ENCODE peak calls at places on chromosomes 12 and 14, in six cellular contexts. X is HepG2, G is fibroblast of lung, K is sigmoid colon, D is AG10803, F is neuronal stem cell. M is an unnamed sample.

GRCh38 chr14:26414103-26414502 is 183.7 kb downstream of the NOVA1 start:
- DNase-seq in X (no peak), G (no peak), K (no peak), D (no peak), F (no peak), M (no peak)

GRCh38 chr12:5846950-5847349 is 98.1 kb downstream of the ANO2 start:
- DNase-seq in X (no peak), G (no peak), K (no peak), D (no peak), F (no peak), M (no peak)

GRCh38 chr12:119624971-119625370 is 31.4 kb downstream of the TMEM233 start:
- DNase-seq in X (no peak), G (no peak), K (no peak), D (no peak), F (no peak), M (no peak)

GRCh38 chr12:92581579-92581978 is 121.2 kb upstream of the PLEKHG7 start:
- DNase-seq in X (no peak), G (peak; percentile 21), K (no peak), D (no peak), F (no peak), M (no peak)

GRCh38 chr14:79840068-79840467 is 371.2 kb downstream of the DIO2 start:
- DNase-seq in X (no peak), G (no peak), K (no peak), D (no peak), F (no peak), M (no peak)

GRCh38 chr14:41167040-41167439 is 439.6 kb upstream of the LRFN5 start:
- DNase-seq in X (no peak), G (no peak), K (no peak), D (no peak), F (no peak), M (no peak)

GRCh38 chr14:53470351-53471043 is 317.4 kb upstream of the DDHD1 start:
- DNase-seq in X (peak; percentile 12), G (peak; percentile 37), K (no peak), D (peak; percentile 65), F (no peak), M (no peak)

GRCh38 chr12:8127138-8127537 is 3.7 kb downstream of the CLEC4A start:
- DNase-seq in X (no peak), G (no peak), K (no peak), D (no peak), F (no peak), M (peak; percentile 91)

GRCh38 chr12:120012067-120012621 is 23.1 kb downstream of the BICDL1 start:
- DNase-seq in X (no peak), G (no peak), K (no peak), D (no peak), F (peak; percentile 37), M (no peak)

GRCh38 chr12:108643941-108644742 is 10.4 kb upstream of the SELPLG start:
- DNase-seq in X (no peak), G (peak; percentile 54), K (peak; percentile 80), D (peak; percentile 64), F (no peak), M (no peak)

GRCh38 chr12:52789637-52790426 is 6.1 kb downstream of the KRT3 start:
- DNase-seq in X (no peak), G (no peak), K (no peak), D (no peak), F (no peak), M (no peak)

GRCh38 chr12:108772247-108772646 is 40.9 kb upstream of the CORO1C start:
- DNase-seq in X (no peak), G (no peak), K (no peak), D (no peak), F (no peak), M (peak; percentile 15)

GRCh38 chr12:59173696-59174095 is 253.4 kb upstream of the LRIG3 start:
- DNase-seq in X (no peak), G (peak; percentile 17), K (no peak), D (peak; percentile 6), F (no peak), M (no peak)

GRCh38 chr12:68397566-68398158 is 65.5 kb upstream of the MDM1 start:
- DNase-seq in X (no peak), G (no peak), K (no peak), D (no peak), F (no peak), M (no peak)

GRCh38 chr12:131399000-131399399 is 311.9 kb upstream of the SFSWAP start:
- DNase-seq in X (no peak), G (no peak), K (no peak), D (no peak), F (no peak), M (no peak)

GRCh38 chr14:90678420-90678819 is 137.8 kb downstream of the TTC7B start:
- DNase-seq in X (no peak), G (peak; percentile 62), K (no peak), D (peak; percentile 28), F (no peak), M (no peak)

GRCh38 chr12:54175130-54175963 is 13.4 kb downstream of the SMUG1 start:
- DNase-seq in X (no peak), G (no peak), K (no peak), D (no peak), F (no peak), M (no peak)

GRCh38 chr12:54169036-54169435 is 19.7 kb downstream of the SMUG1 start:
- DNase-seq in X (no peak), G (no peak), K (no peak), D (no peak), F (no peak), M (no peak)

GRCh38 chr12:54173906-54174471 is 14.8 kb downstream of the SMUG1 start:
- DNase-seq in X (no peak), G (no peak), K (no peak), D (no peak), F (no peak), M (no peak)

GRCh38 chr12:54172102-54172630 is 16.6 kb downstream of the SMUG1 start:
- DNase-seq in X (no peak), G (no peak), K (no peak), D (no peak), F (no peak), M (no peak)

DNA sequence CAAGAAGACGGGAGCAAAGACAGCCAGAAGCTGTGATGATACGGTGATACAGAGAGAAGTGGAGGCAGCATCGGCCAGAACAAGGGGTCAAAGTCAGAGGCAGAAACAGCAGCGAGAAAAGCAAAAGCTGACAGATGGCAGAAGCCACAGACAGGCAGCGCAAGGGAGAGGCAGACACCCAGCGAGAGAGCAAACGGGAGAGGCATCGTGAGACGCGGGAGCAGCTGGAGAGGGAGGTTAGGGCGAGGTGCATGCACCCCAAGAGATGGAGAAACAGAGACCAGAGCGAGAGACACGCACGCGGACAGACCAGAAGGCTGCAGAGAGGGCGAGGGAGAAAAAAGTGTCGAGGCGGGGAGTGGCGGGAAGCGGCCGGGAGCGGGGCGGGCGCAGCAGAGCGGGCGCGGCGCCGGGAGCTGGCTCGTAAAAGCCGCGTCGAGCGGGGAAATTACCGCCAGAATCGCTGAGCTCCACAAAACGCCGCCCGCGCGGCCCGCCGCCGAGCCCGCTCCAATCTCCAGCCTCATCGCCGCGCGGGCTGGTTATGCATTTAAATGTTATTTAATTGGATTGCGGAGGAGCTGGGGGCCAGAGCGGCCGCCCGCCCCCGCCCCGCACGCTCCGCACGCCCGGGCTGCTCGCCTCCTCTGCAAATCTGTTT is 15.6 kb downstream of the SMUG1 start:
- DNase-seq in X (no peak), G (peak; percentile 5), K (peak; percentile 70), D (peak; percentile 28), F (no peak), M (no peak)
- H3K4me3 ChIP-seq in X (no peak overlapping the region), G (peak overlapping the region; percentile 51), K (peak overlapping the region; percentile 45), D (peak overlapping the region; percentile 50), F (peak overlapping the region; percentile 45), M (peak overlapping the region; percentile 40)

DNA sequence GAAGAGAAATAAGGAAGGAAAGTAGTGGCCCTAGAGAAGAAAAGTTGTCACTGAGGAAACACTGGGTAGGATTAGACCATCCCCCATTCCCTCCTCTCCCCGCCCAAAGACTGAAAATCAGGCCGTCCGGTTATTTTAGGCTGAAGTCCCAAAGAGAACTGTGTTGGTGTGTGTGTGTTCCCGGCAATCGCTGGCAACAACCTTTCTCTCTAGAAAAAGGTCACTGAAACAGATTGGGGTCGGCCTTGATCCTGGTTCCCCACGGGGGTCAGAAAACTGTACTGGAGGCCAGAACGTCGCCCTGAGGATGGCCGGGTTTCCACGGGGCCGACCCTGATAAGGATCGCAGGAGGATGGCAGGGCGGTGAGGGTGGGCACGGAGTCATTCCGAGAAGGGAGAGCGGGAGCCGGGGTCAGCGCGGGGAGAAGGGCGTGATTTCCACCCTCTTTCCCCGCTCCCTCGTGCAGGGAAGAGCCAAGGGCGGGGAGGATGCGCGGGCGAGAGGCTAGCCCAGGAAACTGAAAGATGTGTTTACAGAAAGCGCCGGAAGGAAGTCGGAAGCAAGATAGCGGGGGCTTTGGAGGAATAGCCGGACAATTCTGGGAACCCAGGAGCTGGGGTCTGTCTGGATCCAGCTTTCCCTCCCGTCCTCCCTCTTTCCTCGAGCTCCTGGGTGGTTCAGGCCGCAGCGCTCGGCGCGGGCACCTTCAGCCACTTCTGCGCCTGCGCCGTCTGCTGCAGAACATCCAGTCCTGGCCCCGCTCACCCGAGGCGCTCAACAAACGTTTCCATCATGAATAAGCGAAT is 25.3 kb upstream of the SPTLC2 start:
- DNase-seq in X (no peak), G (peak; percentile 71), K (peak; percentile 89), D (peak; percentile 68), F (no peak), M (no peak)
- H3K4me3 ChIP-seq in X (no peak overlapping the region), G (peak overlapping the region; percentile 55), K (peak overlapping the region; percentile 49), D (peak overlapping the region; percentile 58), F (no peak overlapping the region), M (no peak overlapping the region)

GRCh38 chr14:69850086-69850735 is 29.0 kb upstream of the SMOC1 start:
- DNase-seq in X (peak; percentile 86), G (no peak), K (no peak), D (no peak), F (no peak), M (no peak)
- H3K4me3 ChIP-seq in X (peak overlapping the region; percentile 71), G (no peak overlapping the region), K (no peak overlapping the region), D (no peak overlapping the region), F (peak overlapping the region; percentile 16), M (no peak overlapping the region)

GRCh38 chr12:26120561-26121274 is 4.1 kb downstream of the BHLHE41 start:
- DNase-seq in X (no peak), G (no peak), K (no peak), D (no peak), F (no peak), M (no peak)

GRCh38 chr12:26121323-26121740 is 3.5 kb downstream of the BHLHE41 start:
- DNase-seq in X (no peak), G (no peak), K (no peak), D (no peak), F (no peak), M (no peak)

GRCh38 chr12:26117321-26117720 is 7.5 kb downstream of the BHLHE41 start:
- DNase-seq in X (no peak), G (no peak), K (no peak), D (no peak), F (no peak), M (no peak)

GRCh38 chr12:26118356-26118755 is 6.5 kb downstream of the BHLHE41 start:
- DNase-seq in X (no peak), G (no peak), K (no peak), D (no peak), F (no peak), M (no peak)

DNA sequence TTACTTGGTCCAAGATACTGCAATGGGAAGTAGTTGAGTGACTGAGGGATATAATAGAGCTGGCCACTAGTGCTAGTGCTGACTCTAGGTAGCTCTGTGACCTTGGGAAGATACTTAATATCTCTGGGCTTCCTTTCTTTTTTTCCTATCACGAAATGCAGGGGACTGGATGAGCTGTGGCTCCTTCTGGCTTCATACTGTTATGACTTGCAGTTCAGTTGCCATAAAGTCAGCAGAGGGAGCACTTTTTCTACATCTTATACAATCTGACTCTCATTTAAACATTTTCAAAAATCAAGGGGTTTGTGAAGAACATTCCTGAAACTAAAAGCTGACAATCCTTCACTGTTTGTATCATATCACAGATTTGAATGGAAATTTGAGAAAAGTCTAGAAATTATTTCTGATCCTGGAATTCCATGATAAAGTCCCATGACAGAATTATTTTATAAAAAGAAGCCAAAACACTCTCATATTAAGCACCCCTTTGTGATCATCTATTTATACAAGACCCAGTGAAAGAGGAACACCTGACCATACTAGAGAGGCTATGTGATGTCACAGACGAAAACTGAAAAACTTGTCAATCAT is 5.4 kb downstream of the BHLHE41 start:
- DNase-seq in X (peak; percentile 24), G (peak; percentile 84), K (no peak), D (peak; percentile 74), F (no peak), M (no peak)
- H3K4me3 ChIP-seq in X (no peak overlapping the region), G (no peak overlapping the region), K (no peak overlapping the region), D (no peak overlapping the region), F (no peak overlapping the region), M (no peak overlapping the region)

M was measured in Jurkat, Clone E6-1.